ENCODE peak calls at places on chromosomes 6 and 20, in ten cellular contexts. U, R, O, T, F, N, I, C, B and M are unnamed samples.

GRCh38 chr20:50292324-50293243 is 102.0 kb downstream of the CEBPB start:
- DNase-seq in O (peak), U (peak), T (no peak), C (peak), N (peak), B (no peak), F (peak), I (no peak), R (no peak), M (no peak)

GRCh38 chr6:132648356-132648755 is 10.6 kb downstream of the TAAR1 start:
- DNase-seq in N (no peak), R (no peak), T (peak), O (no peak), B (no peak), C (no peak), F (no peak), I (no peak), U (peak), M (no peak)

GRCh38 chr6:80214436-80215022 is 108.1 kb downstream of the BCKDHB start:
- DNase-seq in I (no peak), R (no peak), O (peak), T (peak), N (peak), C (no peak), B (no peak), U (peak), F (no peak), M (no peak)

GRCh38 chr20:14232650-14233049 is 104.8 kb downstream of the FLRT3 start:
- DNase-seq in B (no peak), R (no peak), I (no peak), F (no peak), N (no peak), U (no peak), C (no peak), T (no peak), O (no peak), M (no peak)

GRCh38 chr6:3281669-3282460 is 23.1 kb downstream of the PSMG4 start:
- DNase-seq in F (no peak), B (no peak), O (no peak), U (peak), C (no peak), N (no peak), I (no peak), T (no peak), R (no peak), M (no peak)

GRCh38 chr6:155314773-155315515 is 660 bp upstream of the TFB1M start:
- DNase-seq in N (peak), T (no peak), O (peak), C (no peak), I (peak), B (peak), U (peak), R (no peak), F (no peak), M (no peak)

GRCh38 chr6:100001915-100002388 is 7.9 kb upstream of the MCHR2 start:
- DNase-seq in N (peak), T (peak), O (peak), B (no peak), I (peak), C (no peak), U (peak), F (peak), R (peak), M (peak)

GRCh38 chr20:60170116-60170515 is 211.9 kb downstream of the CDH26 start:
- DNase-seq in T (no peak), I (no peak), B (no peak), C (no peak), N (no peak), U (no peak), R (no peak), F (no peak), O (no peak), M (no peak)

GRCh38 chr20:36633285-36633772 is 12.7 kb downstream of the SLA2 start:
- DNase-seq in C (no peak), O (no peak), B (no peak), N (no peak), R (no peak), T (no peak), F (no peak), U (no peak), I (no peak), M (no peak)

GRCh38 chr6:129239825-129240491 is 357.0 kb downstream of the LAMA2 start:
- DNase-seq in R (no peak), B (no peak), N (no peak), F (no peak), C (no peak), T (no peak), O (no peak), U (no peak), I (no peak), M (no peak)

GRCh38 chr20:53678990-53679596 is 85.5 kb upstream of the ZNF217 start:
- DNase-seq in N (no peak), O (peak), I (no peak), F (no peak), C (no peak), U (no peak), T (no peak), B (no peak), R (no peak), M (no peak)